ENCODE peak calls at places on chromosomes 12 and 14, in eight cellular contexts. One of them, this sample, is unnamed.

GRCh38 chr14:50955373-50956043 is 11.2 kb upstream of the PYGL start:
- DNase-seq in HFF-Myc: peak; percentile 90
- DNase-seq in T-helper 17 cell: no peak
- DNase-seq in central memory CD4-positive, alpha-beta T cell: no peak
- DNase-seq in stimulated activated CD4-positive, alpha-beta T cell treated with anti-CD3 and anti-CD28 coated beads, Interleukin-1b, Interleukin-23, amount 100 ng/mL, for 1 hour: no peak
- DNase-seq in smooth muscle cell of the brain vasculature: no peak
- DNase-seq in activated T-helper 9 cell treated with anti-CD3 and anti-CD28 coated beads, Interleukin-2, amount 50 U/mL, for 16 hours: no peak
- DNase-seq in WTC11: peak; percentile 55
- DNase-seq in this sample: no peak

GRCh38 chr14:71181215-71182003 is 274.1 kb downstream of the PCNX1 start:
- DNase-seq in HFF-Myc: no peak
- DNase-seq in T-helper 17 cell: no peak
- DNase-seq in central memory CD4-positive, alpha-beta T cell: no peak
- DNase-seq in stimulated activated CD4-positive, alpha-beta T cell treated with anti-CD3 and anti-CD28 coated beads, Interleukin-1b, Interleukin-23, amount 100 ng/mL, for 1 hour: no peak
- DNase-seq in smooth muscle cell of the brain vasculature: no peak
- DNase-seq in activated T-helper 9 cell treated with anti-CD3 and anti-CD28 coated beads, Interleukin-2, amount 50 U/mL, for 16 hours: no peak
- DNase-seq in WTC11: no peak
- DNase-seq in this sample: no peak

GRCh38 chr14:75274899-75275569 is 3.6 kb upstream of the FOS start:
- DNase-seq in HFF-Myc: no peak
- DNase-seq in T-helper 17 cell: peak; percentile 65
- DNase-seq in central memory CD4-positive, alpha-beta T cell: peak; percentile 92
- DNase-seq in stimulated activated CD4-positive, alpha-beta T cell treated with anti-CD3 and anti-CD28 coated beads, Interleukin-1b, Interleukin-23, amount 100 ng/mL, for 1 hour: no peak
- DNase-seq in smooth muscle cell of the brain vasculature: no peak
- DNase-seq in activated T-helper 9 cell treated with anti-CD3 and anti-CD28 coated beads, Interleukin-2, amount 50 U/mL, for 16 hours: no peak
- DNase-seq in WTC11: no peak
- DNase-seq in this sample: peak; percentile 84

GRCh38 chr14:24392327-24393098 is 6.3 kb upstream of the NYNRIN start:
- DNase-seq in HFF-Myc: no peak
- DNase-seq in T-helper 17 cell: no peak
- DNase-seq in central memory CD4-positive, alpha-beta T cell: no peak
- DNase-seq in stimulated activated CD4-positive, alpha-beta T cell treated with anti-CD3 and anti-CD28 coated beads, Interleukin-1b, Interleukin-23, amount 100 ng/mL, for 1 hour: no peak
- DNase-seq in smooth muscle cell of the brain vasculature: no peak
- DNase-seq in activated T-helper 9 cell treated with anti-CD3 and anti-CD28 coated beads, Interleukin-2, amount 50 U/mL, for 16 hours: no peak
- DNase-seq in WTC11: no peak
- DNase-seq in this sample: no peak

GRCh38 chr12:40727774-40728483 is 35.7 kb downstream of the CNTN1 start:
- DNase-seq in HFF-Myc: no peak
- DNase-seq in T-helper 17 cell: no peak
- DNase-seq in central memory CD4-positive, alpha-beta T cell: no peak
- DNase-seq in stimulated activated CD4-positive, alpha-beta T cell treated with anti-CD3 and anti-CD28 coated beads, Interleukin-1b, Interleukin-23, amount 100 ng/mL, for 1 hour: no peak
- DNase-seq in smooth muscle cell of the brain vasculature: no peak
- DNase-seq in activated T-helper 9 cell treated with anti-CD3 and anti-CD28 coated beads, Interleukin-2, amount 50 U/mL, for 16 hours: no peak
- DNase-seq in WTC11: no peak
- DNase-seq in this sample: no peak

GRCh38 chr12:40263616-40264409 is 39.0 kb downstream of the LRRK2 start:
- DNase-seq in HFF-Myc: no peak
- DNase-seq in T-helper 17 cell: no peak
- DNase-seq in central memory CD4-positive, alpha-beta T cell: no peak
- DNase-seq in stimulated activated CD4-positive, alpha-beta T cell treated with anti-CD3 and anti-CD28 coated beads, Interleukin-1b, Interleukin-23, amount 100 ng/mL, for 1 hour: no peak
- DNase-seq in smooth muscle cell of the brain vasculature: no peak
- DNase-seq in activated T-helper 9 cell treated with anti-CD3 and anti-CD28 coated beads, Interleukin-2, amount 50 U/mL, for 16 hours: no peak
- DNase-seq in WTC11: no peak
- DNase-seq in this sample: peak; percentile 41

GRCh38 chr12:96228566-96229248 is 34.5 kb downstream of the ELK3 start:
- DNase-seq in HFF-Myc: no peak
- DNase-seq in T-helper 17 cell: no peak
- DNase-seq in central memory CD4-positive, alpha-beta T cell: no peak
- DNase-seq in stimulated activated CD4-positive, alpha-beta T cell treated with anti-CD3 and anti-CD28 coated beads, Interleukin-1b, Interleukin-23, amount 100 ng/mL, for 1 hour: no peak
- DNase-seq in smooth muscle cell of the brain vasculature: no peak
- DNase-seq in activated T-helper 9 cell treated with anti-CD3 and anti-CD28 coated beads, Interleukin-2, amount 50 U/mL, for 16 hours: no peak
- DNase-seq in WTC11: no peak
- DNase-seq in this sample: no peak

GRCh38 chr12:65532744-65533143 is 254.3 kb downstream of the MSRB3 start:
- DNase-seq in HFF-Myc: peak; percentile 65
- DNase-seq in T-helper 17 cell: no peak
- DNase-seq in central memory CD4-positive, alpha-beta T cell: no peak
- DNase-seq in stimulated activated CD4-positive, alpha-beta T cell treated with anti-CD3 and anti-CD28 coated beads, Interleukin-1b, Interleukin-23, amount 100 ng/mL, for 1 hour: no peak
- DNase-seq in smooth muscle cell of the brain vasculature: no peak
- DNase-seq in activated T-helper 9 cell treated with anti-CD3 and anti-CD28 coated beads, Interleukin-2, amount 50 U/mL, for 16 hours: no peak
- DNase-seq in WTC11: no peak
- DNase-seq in this sample: no peak

GRCh38 chr12:87678453-87678852 is 350.7 kb downstream of the C12orf50 start:
- DNase-seq in HFF-Myc: no peak
- DNase-seq in T-helper 17 cell: no peak
- DNase-seq in central memory CD4-positive, alpha-beta T cell: no peak
- DNase-seq in stimulated activated CD4-positive, alpha-beta T cell treated with anti-CD3 and anti-CD28 coated beads, Interleukin-1b, Interleukin-23, amount 100 ng/mL, for 1 hour: no peak
- DNase-seq in smooth muscle cell of the brain vasculature: no peak
- DNase-seq in activated T-helper 9 cell treated with anti-CD3 and anti-CD28 coated beads, Interleukin-2, amount 50 U/mL, for 16 hours: no peak
- DNase-seq in WTC11: no peak
- DNase-seq in this sample: no peak

GRCh38 chr12:114411081-114411836 is 5.3 kb upstream of the TBX5 start:
- DNase-seq in HFF-Myc: no peak
- DNase-seq in T-helper 17 cell: no peak
- DNase-seq in central memory CD4-positive, alpha-beta T cell: no peak
- DNase-seq in stimulated activated CD4-positive, alpha-beta T cell treated with anti-CD3 and anti-CD28 coated beads, Interleukin-1b, Interleukin-23, amount 100 ng/mL, for 1 hour: no peak
- DNase-seq in smooth muscle cell of the brain vasculature: no peak
- DNase-seq in activated T-helper 9 cell treated with anti-CD3 and anti-CD28 coated beads, Interleukin-2, amount 50 U/mL, for 16 hours: no peak
- DNase-seq in WTC11: no peak
- DNase-seq in this sample: no peak

GRCh38 chr14:37150414-37150813 is 22.0 kb downstream of the SLC25A21 start:
- DNase-seq in HFF-Myc: no peak
- DNase-seq in T-helper 17 cell: no peak
- DNase-seq in central memory CD4-positive, alpha-beta T cell: no peak
- DNase-seq in stimulated activated CD4-positive, alpha-beta T cell treated with anti-CD3 and anti-CD28 coated beads, Interleukin-1b, Interleukin-23, amount 100 ng/mL, for 1 hour: no peak
- DNase-seq in smooth muscle cell of the brain vasculature: peak; percentile 13
- DNase-seq in activated T-helper 9 cell treated with anti-CD3 and anti-CD28 coated beads, Interleukin-2, amount 50 U/mL, for 16 hours: no peak
- DNase-seq in WTC11: no peak
- DNase-seq in this sample: no peak

GRCh38 chr12:34405286-34406227 is 383.3 kb downstream of the ALG10 start:
- DNase-seq in HFF-Myc: no peak
- DNase-seq in T-helper 17 cell: peak; percentile 5
- DNase-seq in central memory CD4-positive, alpha-beta T cell: no peak
- DNase-seq in stimulated activated CD4-positive, alpha-beta T cell treated with anti-CD3 and anti-CD28 coated beads, Interleukin-1b, Interleukin-23, amount 100 ng/mL, for 1 hour: no peak
- DNase-seq in smooth muscle cell of the brain vasculature: no peak
- DNase-seq in activated T-helper 9 cell treated with anti-CD3 and anti-CD28 coated beads, Interleukin-2, amount 50 U/mL, for 16 hours: no peak
- DNase-seq in WTC11: peak; percentile 2
- DNase-seq in this sample: no peak

GRCh38 chr12:116276433-116277216 is 868 bp downstream of the MED13L start:
- DNase-seq in HFF-Myc: no peak
- DNase-seq in T-helper 17 cell: peak; percentile 51
- DNase-seq in central memory CD4-positive, alpha-beta T cell: peak; percentile 68
- DNase-seq in stimulated activated CD4-positive, alpha-beta T cell treated with anti-CD3 and anti-CD28 coated beads, Interleukin-1b, Interleukin-23, amount 100 ng/mL, for 1 hour: peak; percentile 25
- DNase-seq in smooth muscle cell of the brain vasculature: no peak
- DNase-seq in activated T-helper 9 cell treated with anti-CD3 and anti-CD28 coated beads, Interleukin-2, amount 50 U/mL, for 16 hours: peak; percentile 47
- DNase-seq in WTC11: peak; percentile 61
- DNase-seq in this sample: peak; percentile 71

GRCh38 chr14:95047754-95048153 is 109.6 kb downstream of the DICER1 start:
- DNase-seq in HFF-Myc: no peak
- DNase-seq in T-helper 17 cell: no peak
- DNase-seq in central memory CD4-positive, alpha-beta T cell: no peak
- DNase-seq in stimulated activated CD4-positive, alpha-beta T cell treated with anti-CD3 and anti-CD28 coated beads, Interleukin-1b, Interleukin-23, amount 100 ng/mL, for 1 hour: no peak
- DNase-seq in smooth muscle cell of the brain vasculature: no peak
- DNase-seq in activated T-helper 9 cell treated with anti-CD3 and anti-CD28 coated beads, Interleukin-2, amount 50 U/mL, for 16 hours: no peak
- DNase-seq in WTC11: no peak
- DNase-seq in this sample: no peak

GRCh38 chr14:77848031-77848430 is 48.1 kb downstream of the ADCK1 start:
- DNase-seq in HFF-Myc: no peak
- DNase-seq in T-helper 17 cell: no peak
- DNase-seq in central memory CD4-positive, alpha-beta T cell: no peak
- DNase-seq in stimulated activated CD4-positive, alpha-beta T cell treated with anti-CD3 and anti-CD28 coated beads, Interleukin-1b, Interleukin-23, amount 100 ng/mL, for 1 hour: no peak
- DNase-seq in smooth muscle cell of the brain vasculature: no peak
- DNase-seq in activated T-helper 9 cell treated with anti-CD3 and anti-CD28 coated beads, Interleukin-2, amount 50 U/mL, for 16 hours: no peak
- DNase-seq in WTC11: no peak
- DNase-seq in this sample: no peak

GRCh38 chr14:70320294-70320693 is 39.2 kb downstream of the COX16 start:
- DNase-seq in HFF-Myc: no peak
- DNase-seq in T-helper 17 cell: no peak
- DNase-seq in central memory CD4-positive, alpha-beta T cell: no peak
- DNase-seq in stimulated activated CD4-positive, alpha-beta T cell treated with anti-CD3 and anti-CD28 coated beads, Interleukin-1b, Interleukin-23, amount 100 ng/mL, for 1 hour: no peak
- DNase-seq in smooth muscle cell of the brain vasculature: no peak
- DNase-seq in activated T-helper 9 cell treated with anti-CD3 and anti-CD28 coated beads, Interleukin-2, amount 50 U/mL, for 16 hours: no peak
- DNase-seq in WTC11: no peak
- DNase-seq in this sample: no peak

GRCh38 chr12:68236421-68237059 is 10.9 kb upstream of the IL26 start:
- DNase-seq in HFF-Myc: no peak
- DNase-seq in T-helper 17 cell: no peak
- DNase-seq in central memory CD4-positive, alpha-beta T cell: peak; percentile 57
- DNase-seq in stimulated activated CD4-positive, alpha-beta T cell treated with anti-CD3 and anti-CD28 coated beads, Interleukin-1b, Interleukin-23, amount 100 ng/mL, for 1 hour: no peak
- DNase-seq in smooth muscle cell of the brain vasculature: no peak
- DNase-seq in activated T-helper 9 cell treated with anti-CD3 and anti-CD28 coated beads, Interleukin-2, amount 50 U/mL, for 16 hours: peak; percentile 13
- DNase-seq in WTC11: no peak
- DNase-seq in this sample: peak; percentile 50

GRCh38 chr14:24605435-24606190 is 3.9 kb downstream of the GZMH start:
- DNase-seq in HFF-Myc: no peak
- DNase-seq in T-helper 17 cell: peak; percentile 18
- DNase-seq in central memory CD4-positive, alpha-beta T cell: peak; percentile 31
- DNase-seq in stimulated activated CD4-positive, alpha-beta T cell treated with anti-CD3 and anti-CD28 coated beads, Interleukin-1b, Interleukin-23, amount 100 ng/mL, for 1 hour: peak; percentile 43
- DNase-seq in smooth muscle cell of the brain vasculature: no peak
- DNase-seq in activated T-helper 9 cell treated with anti-CD3 and anti-CD28 coated beads, Interleukin-2, amount 50 U/mL, for 16 hours: peak; percentile 41
- DNase-seq in WTC11: peak; percentile 82
- DNase-seq in this sample: peak; percentile 51

GRCh38 chr12:92438641-92439396 is 264.0 kb upstream of the PLEKHG7 start:
- DNase-seq in HFF-Myc: no peak
- DNase-seq in T-helper 17 cell: no peak
- DNase-seq in central memory CD4-positive, alpha-beta T cell: no peak
- DNase-seq in stimulated activated CD4-positive, alpha-beta T cell treated with anti-CD3 and anti-CD28 coated beads, Interleukin-1b, Interleukin-23, amount 100 ng/mL, for 1 hour: no peak
- DNase-seq in smooth muscle cell of the brain vasculature: no peak
- DNase-seq in activated T-helper 9 cell treated with anti-CD3 and anti-CD28 coated beads, Interleukin-2, amount 50 U/mL, for 16 hours: no peak
- DNase-seq in WTC11: no peak
- DNase-seq in this sample: no peak

GRCh38 chr12:122471324-122472226 is 29.2 kb downstream of the ZCCHC8 start:
- DNase-seq in HFF-Myc: peak; percentile 54
- DNase-seq in T-helper 17 cell: no peak
- DNase-seq in central memory CD4-positive, alpha-beta T cell: peak; percentile 53
- DNase-seq in stimulated activated CD4-positive, alpha-beta T cell treated with anti-CD3 and anti-CD28 coated beads, Interleukin-1b, Interleukin-23, amount 100 ng/mL, for 1 hour: no peak
- DNase-seq in smooth muscle cell of the brain vasculature: peak; percentile 53
- DNase-seq in activated T-helper 9 cell treated with anti-CD3 and anti-CD28 coated beads, Interleukin-2, amount 50 U/mL, for 16 hours: no peak
- DNase-seq in WTC11: no peak
- DNase-seq in this sample: peak; percentile 59

GRCh38 chr12:57475271-57476161 is 4.2 kb downstream of the ARHGAP9 start:
- DNase-seq in HFF-Myc: no peak
- DNase-seq in T-helper 17 cell: no peak
- DNase-seq in central memory CD4-positive, alpha-beta T cell: no peak
- DNase-seq in stimulated activated CD4-positive, alpha-beta T cell treated with anti-CD3 and anti-CD28 coated beads, Interleukin-1b, Interleukin-23, amount 100 ng/mL, for 1 hour: no peak
- DNase-seq in smooth muscle cell of the brain vasculature: no peak
- DNase-seq in activated T-helper 9 cell treated with anti-CD3 and anti-CD28 coated beads, Interleukin-2, amount 50 U/mL, for 16 hours: no peak
- DNase-seq in WTC11: peak; percentile 52
- DNase-seq in this sample: no peak

GRCh38 chr14:57870686-57871457 is 5.0 kb upstream of the SLC35F4 start:
- DNase-seq in HFF-Myc: no peak
- DNase-seq in T-helper 17 cell: no peak
- DNase-seq in central memory CD4-positive, alpha-beta T cell: no peak
- DNase-seq in stimulated activated CD4-positive, alpha-beta T cell treated with anti-CD3 and anti-CD28 coated beads, Interleukin-1b, Interleukin-23, amount 100 ng/mL, for 1 hour: no peak
- DNase-seq in smooth muscle cell of the brain vasculature: no peak
- DNase-seq in activated T-helper 9 cell treated with anti-CD3 and anti-CD28 coated beads, Interleukin-2, amount 50 U/mL, for 16 hours: no peak
- DNase-seq in WTC11: no peak
- DNase-seq in this sample: no peak

GRCh38 chr14:99716850-99717681 is 33.0 kb downstream of the CYP46A1 start:
- DNase-seq in HFF-Myc: no peak
- DNase-seq in T-helper 17 cell: peak; percentile 3
- DNase-seq in central memory CD4-positive, alpha-beta T cell: no peak
- DNase-seq in stimulated activated CD4-positive, alpha-beta T cell treated with anti-CD3 and anti-CD28 coated beads, Interleukin-1b, Interleukin-23, amount 100 ng/mL, for 1 hour: no peak
- DNase-seq in smooth muscle cell of the brain vasculature: no peak
- DNase-seq in activated T-helper 9 cell treated with anti-CD3 and anti-CD28 coated beads, Interleukin-2, amount 50 U/mL, for 16 hours: no peak
- DNase-seq in WTC11: no peak
- DNase-seq in this sample: no peak

GRCh38 chr12:15050664-15051063 is 77.8 kb downstream of the PDE6H start:
- DNase-seq in HFF-Myc: peak; percentile 14
- DNase-seq in T-helper 17 cell: no peak
- DNase-seq in central memory CD4-positive, alpha-beta T cell: no peak
- DNase-seq in stimulated activated CD4-positive, alpha-beta T cell treated with anti-CD3 and anti-CD28 coated beads, Interleukin-1b, Interleukin-23, amount 100 ng/mL, for 1 hour: no peak
- DNase-seq in smooth muscle cell of the brain vasculature: no peak
- DNase-seq in activated T-helper 9 cell treated with anti-CD3 and anti-CD28 coated beads, Interleukin-2, amount 50 U/mL, for 16 hours: no peak
- DNase-seq in WTC11: no peak
- DNase-seq in this sample: no peak

GRCh38 chr12:58314610-58315009 is 373.2 kb downstream of the ATP23 start:
- DNase-seq in HFF-Myc: no peak
- DNase-seq in T-helper 17 cell: no peak
- DNase-seq in central memory CD4-positive, alpha-beta T cell: no peak
- DNase-seq in stimulated activated CD4-positive, alpha-beta T cell treated with anti-CD3 and anti-CD28 coated beads, Interleukin-1b, Interleukin-23, amount 100 ng/mL, for 1 hour: no peak
- DNase-seq in smooth muscle cell of the brain vasculature: no peak
- DNase-seq in activated T-helper 9 cell treated with anti-CD3 and anti-CD28 coated beads, Interleukin-2, amount 50 U/mL, for 16 hours: no peak
- DNase-seq in WTC11: no peak
- DNase-seq in this sample: no peak

GRCh38 chr12:71999795-72000194 is 61.1 kb downstream of the TPH2 start:
- DNase-seq in HFF-Myc: peak; percentile 5
- DNase-seq in T-helper 17 cell: no peak
- DNase-seq in central memory CD4-positive, alpha-beta T cell: no peak
- DNase-seq in stimulated activated CD4-positive, alpha-beta T cell treated with anti-CD3 and anti-CD28 coated beads, Interleukin-1b, Interleukin-23, amount 100 ng/mL, for 1 hour: no peak
- DNase-seq in smooth muscle cell of the brain vasculature: no peak
- DNase-seq in activated T-helper 9 cell treated with anti-CD3 and anti-CD28 coated beads, Interleukin-2, amount 50 U/mL, for 16 hours: no peak
- DNase-seq in WTC11: no peak
- DNase-seq in this sample: no peak

GRCh38 chr12:6807170-6807569 is 14.5 kb upstream of the GPR162 start:
- DNase-seq in HFF-Myc: no peak
- DNase-seq in T-helper 17 cell: no peak
- DNase-seq in central memory CD4-positive, alpha-beta T cell: no peak
- DNase-seq in stimulated activated CD4-positive, alpha-beta T cell treated with anti-CD3 and anti-CD28 coated beads, Interleukin-1b, Interleukin-23, amount 100 ng/mL, for 1 hour: no peak
- DNase-seq in smooth muscle cell of the brain vasculature: no peak
- DNase-seq in activated T-helper 9 cell treated with anti-CD3 and anti-CD28 coated beads, Interleukin-2, amount 50 U/mL, for 16 hours: no peak
- DNase-seq in WTC11: no peak
- DNase-seq in this sample: no peak

GRCh38 chr14:53295985-53296582 is 143.0 kb upstream of the DDHD1 start:
- DNase-seq in HFF-Myc: no peak
- DNase-seq in T-helper 17 cell: no peak
- DNase-seq in central memory CD4-positive, alpha-beta T cell: peak; percentile 15
- DNase-seq in stimulated activated CD4-positive, alpha-beta T cell treated with anti-CD3 and anti-CD28 coated beads, Interleukin-1b, Interleukin-23, amount 100 ng/mL, for 1 hour: no peak
- DNase-seq in smooth muscle cell of the brain vasculature: no peak
- DNase-seq in activated T-helper 9 cell treated with anti-CD3 and anti-CD28 coated beads, Interleukin-2, amount 50 U/mL, for 16 hours: no peak
- DNase-seq in WTC11: no peak
- DNase-seq in this sample: peak; percentile 39

GRCh38 chr14:89178802-89179201 is 238.2 kb downstream of the FOXN3 start:
- DNase-seq in HFF-Myc: no peak
- DNase-seq in T-helper 17 cell: no peak
- DNase-seq in central memory CD4-positive, alpha-beta T cell: no peak
- DNase-seq in stimulated activated CD4-positive, alpha-beta T cell treated with anti-CD3 and anti-CD28 coated beads, Interleukin-1b, Interleukin-23, amount 100 ng/mL, for 1 hour: no peak
- DNase-seq in smooth muscle cell of the brain vasculature: no peak
- DNase-seq in activated T-helper 9 cell treated with anti-CD3 and anti-CD28 coated beads, Interleukin-2, amount 50 U/mL, for 16 hours: no peak
- DNase-seq in WTC11: no peak
- DNase-seq in this sample: no peak

GRCh38 chr14:29930283-29930682 is 2.6 kb upstream of the PRKD1 start:
- DNase-seq in HFF-Myc: peak; percentile 66
- DNase-seq in T-helper 17 cell: no peak
- DNase-seq in central memory CD4-positive, alpha-beta T cell: no peak
- DNase-seq in stimulated activated CD4-positive, alpha-beta T cell treated with anti-CD3 and anti-CD28 coated beads, Interleukin-1b, Interleukin-23, amount 100 ng/mL, for 1 hour: no peak
- DNase-seq in smooth muscle cell of the brain vasculature: no peak
- DNase-seq in activated T-helper 9 cell treated with anti-CD3 and anti-CD28 coated beads, Interleukin-2, amount 50 U/mL, for 16 hours: no peak
- DNase-seq in WTC11: no peak
- DNase-seq in this sample: no peak

GRCh38 chr12:76108356-76108755 is 23.9 kb upstream of the NAP1L1 start:
- DNase-seq in HFF-Myc: no peak
- DNase-seq in T-helper 17 cell: no peak
- DNase-seq in central memory CD4-positive, alpha-beta T cell: no peak
- DNase-seq in stimulated activated CD4-positive, alpha-beta T cell treated with anti-CD3 and anti-CD28 coated beads, Interleukin-1b, Interleukin-23, amount 100 ng/mL, for 1 hour: no peak
- DNase-seq in smooth muscle cell of the brain vasculature: no peak
- DNase-seq in activated T-helper 9 cell treated with anti-CD3 and anti-CD28 coated beads, Interleukin-2, amount 50 U/mL, for 16 hours: no peak
- DNase-seq in WTC11: no peak
- DNase-seq in this sample: no peak

GRCh38 chr12:59742831-59743230 is 147.0 kb downstream of the SLC16A7 start:
- DNase-seq in HFF-Myc: no peak
- DNase-seq in T-helper 17 cell: no peak
- DNase-seq in central memory CD4-positive, alpha-beta T cell: no peak
- DNase-seq in stimulated activated CD4-positive, alpha-beta T cell treated with anti-CD3 and anti-CD28 coated beads, Interleukin-1b, Interleukin-23, amount 100 ng/mL, for 1 hour: no peak
- DNase-seq in smooth muscle cell of the brain vasculature: no peak
- DNase-seq in activated T-helper 9 cell treated with anti-CD3 and anti-CD28 coated beads, Interleukin-2, amount 50 U/mL, for 16 hours: no peak
- DNase-seq in WTC11: no peak
- DNase-seq in this sample: no peak

GRCh38 chr12:90280033-90280432 is 571.4 kb upstream of the ATP2B1 start:
- DNase-seq in HFF-Myc: no peak
- DNase-seq in T-helper 17 cell: no peak
- DNase-seq in central memory CD4-positive, alpha-beta T cell: no peak
- DNase-seq in stimulated activated CD4-positive, alpha-beta T cell treated with anti-CD3 and anti-CD28 coated beads, Interleukin-1b, Interleukin-23, amount 100 ng/mL, for 1 hour: no peak
- DNase-seq in smooth muscle cell of the brain vasculature: no peak
- DNase-seq in activated T-helper 9 cell treated with anti-CD3 and anti-CD28 coated beads, Interleukin-2, amount 50 U/mL, for 16 hours: no peak
- DNase-seq in WTC11: no peak
- DNase-seq in this sample: no peak

This sample was measured in CD4-positive, alpha-beta memory T cell.